ENCODE peak calls at places on chromosomes 2 and 18, in nine cellular contexts. J, U, M, Z, H, A, Y, B and S are unnamed samples.

GRCh38 chr2:177147093-177147694 is 65.4 kb upstream of the HNRNPA3 start:
- DNase-seq in J (peak; percentile 51), U (no peak), M (peak; percentile 22), Z (peak; percentile 11), H (no peak), A (no peak), Y (no peak), B (peak; percentile 40), S (peak; percentile 50)

GRCh38 chr2:216678813-216679657 is 16.3 kb downstream of the IGFBP5 start:
- DNase-seq in J (no peak), U (no peak), M (no peak), Z (no peak), H (no peak), A (no peak), Y (no peak), B (no peak), S (no peak)

GRCh38 chr18:28078849-28079248 is 98.1 kb downstream of the CDH2 start:
- DNase-seq in J (no peak), U (no peak), M (no peak), Z (no peak), H (no peak), A (no peak), Y (no peak), B (no peak), S (no peak)

GRCh38 chr18:32577561-32577960 is 106.9 kb upstream of the GAREM1 start:
- DNase-seq in J (no peak), U (no peak), M (no peak), Z (no peak), H (no peak), A (no peak), Y (no peak), B (no peak), S (no peak)

GRCh38 chr2:162082036-162082435 is 8.0 kb upstream of the DPP4 start:
- DNase-seq in J (no peak), U (no peak), M (no peak), Z (no peak), H (no peak), A (no peak), Y (no peak), B (no peak), S (no peak)

GRCh38 chr2:10688921-10689807 is 611 bp downstream of the NOL10 start:
- DNase-seq in J (peak; percentile 20), U (peak; percentile 70), M (peak; percentile 39), Z (peak; percentile 25), H (no peak), A (peak; percentile 30), Y (no peak), B (no peak), S (peak; percentile 52)

GRCh38 chr2:68774569-68775271 is 40.1 kb downstream of the ARHGAP25 start:
- DNase-seq in J (no peak), U (peak; percentile 60), M (peak; percentile 68), Z (no peak), H (peak; percentile 56), A (peak; percentile 89), Y (peak; percentile 66), B (peak; percentile 54), S (peak; percentile 32)

GRCh38 chr18:13374468-13375301 is 156.1 kb downstream of the LDLRAD4 start:
- DNase-seq in J (peak; percentile 5), U (no peak), M (no peak), Z (peak; percentile 48), H (no peak), A (no peak), Y (no peak), B (no peak), S (no peak)

GRCh38 chr2:170717991-170718589 is 3.0 kb downstream of the SP5 start:
- DNase-seq in J (no peak), U (no peak), M (no peak), Z (no peak), H (no peak), A (no peak), Y (no peak), B (no peak), S (no peak)

GRCh38 chr2:150140777-150141176 is 346.7 kb downstream of the RND3 start:
- DNase-seq in J (no peak), U (no peak), M (no peak), Z (no peak), H (no peak), A (no peak), Y (no peak), B (no peak), S (no peak)

GRCh38 chr18:22293417-22293816 is 124.0 kb downstream of the GATA6 start:
- DNase-seq in J (no peak), U (peak; percentile 82), M (peak; percentile 35), Z (no peak), H (no peak), A (no peak), Y (no peak), B (no peak), S (no peak)

GRCh38 chr2:234211797-234212196 is 161.3 kb downstream of the SPP2 start:
- DNase-seq in J (no peak), U (no peak), M (no peak), Z (no peak), H (no peak), A (no peak), Y (no peak), B (no peak), S (no peak)

GRCh38 chr2:8487461-8487932 is 194.4 kb upstream of the ID2 start:
- DNase-seq in J (no peak), U (no peak), M (no peak), Z (no peak), H (no peak), A (no peak), Y (no peak), B (no peak), S (no peak)

GRCh38 chr18:37299471-37300304 is 265.9 kb downstream of the CELF4 start:
- DNase-seq in J (peak; percentile 69), U (peak; percentile 92), M (peak; percentile 96), Z (peak; percentile 47), H (peak; percentile 81), A (peak; percentile 87), Y (peak; percentile 93), B (peak; percentile 8), S (peak; percentile 28)

GRCh38 chr18:9741821-9742541 is 33.9 kb downstream of the RAB31 start:
- DNase-seq in J (no peak), U (peak; percentile 49), M (no peak), Z (no peak), H (no peak), A (no peak), Y (no peak), B (no peak), S (no peak)

DNA sequence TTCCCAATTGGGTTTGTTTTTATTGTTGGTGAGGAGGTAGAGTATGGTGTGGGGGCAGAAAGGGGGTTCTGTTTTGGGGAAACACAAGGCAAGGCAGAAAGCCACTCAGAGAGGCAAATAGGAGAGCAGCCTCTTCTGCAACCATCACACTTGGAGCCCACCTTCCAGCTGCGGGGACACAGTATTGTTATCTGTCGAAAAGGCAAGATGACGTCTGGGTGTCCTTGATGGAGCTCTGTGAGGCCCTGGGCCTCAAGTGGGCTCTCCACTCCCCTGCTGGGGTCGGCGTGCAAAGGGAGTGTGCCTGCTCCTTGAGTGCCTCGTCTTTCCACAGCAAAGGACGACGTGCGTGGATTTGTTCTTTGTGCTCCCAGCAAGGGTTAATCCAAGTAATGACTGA is 227.6 kb downstream of the ANAPC1 start:
- DNase-seq in J (no peak), U (no peak), M (no peak), Z (no peak), H (no peak), A (no peak), Y (no peak), B (no peak), S (no peak)
- TF ChIP-seq POLR2A in J (no peak), U (no peak), M (no peak), Z (no peak), H (no peak), A (no peak), Y (no peak), B (no peak), S (no peak)

DNA sequence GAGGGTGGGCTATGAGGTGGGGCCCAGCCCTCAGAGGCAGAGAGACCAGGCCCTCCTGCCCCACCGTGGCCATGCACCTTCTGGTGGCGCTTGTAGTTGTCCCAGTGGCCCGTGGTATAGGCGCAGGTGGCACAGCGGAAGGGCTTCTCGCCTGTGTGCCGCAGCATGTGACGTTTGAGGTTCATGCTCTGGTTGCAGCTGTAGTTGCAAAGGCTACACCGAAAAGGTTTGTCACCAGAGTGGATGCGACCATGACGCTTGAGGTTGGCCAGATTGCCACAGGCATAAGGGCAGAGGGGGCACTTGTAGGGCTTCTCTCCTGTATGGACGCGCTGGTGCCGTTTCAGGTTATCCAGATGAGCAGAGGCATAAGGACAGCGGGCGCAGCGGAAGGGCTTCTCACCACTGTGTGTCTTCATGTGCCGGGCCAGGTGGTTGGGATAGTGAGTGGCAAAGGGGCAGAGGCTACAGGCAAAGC is 2.9 kb downstream of the ZNF513 start:
- DNase-seq in J (no peak), U (peak; percentile 51), M (no peak), Z (no peak), H (peak; percentile 49), A (no peak), Y (no peak), B (no peak), S (no peak)
- TF ChIP-seq POLR2A in J (peak; percentile 10), U (no peak), M (no peak), Z (no peak), H (no peak), A (no peak), Y (no peak), B (peak; percentile 15), S (peak; percentile 23)

DNA sequence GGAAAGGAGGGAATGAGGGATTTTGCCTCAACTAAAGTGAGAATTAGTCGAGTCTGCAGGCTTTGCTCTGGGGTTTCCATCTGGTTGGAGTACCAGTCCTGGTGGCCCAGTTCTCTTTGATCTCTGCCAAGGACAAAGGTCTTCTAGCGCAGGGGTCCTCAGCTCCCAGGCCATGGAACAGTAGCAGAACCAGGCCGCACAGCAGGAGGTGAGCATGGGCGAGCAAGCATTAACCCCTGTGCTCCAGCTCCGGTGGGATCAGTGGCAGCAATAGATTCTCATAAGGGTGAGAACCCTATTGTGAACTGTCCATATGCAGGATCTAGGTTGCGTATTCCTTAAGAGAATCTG is 23.9 kb downstream of the MTHFD2 start:
- DNase-seq in J (no peak), U (no peak), M (no peak), Z (no peak), H (no peak), A (no peak), Y (no peak), B (no peak), S (no peak)
- TF ChIP-seq POLR2A in J (no peak), U (no peak), M (no peak), Z (no peak), H (no peak), A (no peak), Y (no peak), B (peak; percentile 48), S (no peak)

GRCh38 chr2:228597032-228597431 is 415.5 kb upstream of the SPHKAP start:
- DNase-seq in J (no peak), U (no peak), M (no peak), Z (no peak), H (no peak), A (no peak), Y (no peak), B (no peak), S (no peak)
- TF ChIP-seq POLR2A in J (no peak), U (no peak), M (no peak), Z (no peak), H (no peak), A (no peak), Y (no peak), B (no peak), S (no peak)